ENCODE peak calls at places on chromosomes 11 and 22, in seven cellular contexts. X is upper lobe of right lung; Q is CD8-positive, alpha-beta T cell; I is testis; E is A673; F is CD4-positive, CD25-positive, alpha-beta regulatory T cell; P is tibial nerve. H is an unnamed sample.
A peak's percentile ranks its signal among the peaks of the same experiment; 100 is the strongest.

GRCh38 chr11:27907534-27907933 is 200.4 kb downstream of the KIF18A start:
- DNase-seq in X (no peak), Q (no peak), I (no peak), E (no peak), F (no peak), P (no peak), H (no peak)

GRCh38 chr11:31355817-31356216 is 13.7 kb downstream of the DCDC1 start:
- DNase-seq in X (no peak), Q (no peak), I (no peak), E (no peak), F (no peak), P (no peak), H (no peak)

GRCh38 chr11:17767301-17767885 is 32.8 kb downstream of the KCNC1 start:
- DNase-seq in X (peak; percentile 38), Q (no peak), I (no peak), E (peak; percentile 53), F (no peak), P (no peak), H (no peak)

GRCh38 chr11:131749100-131749499 is 378.7 kb downstream of the NTM start:
- DNase-seq in X (no peak), Q (no peak), I (no peak), E (peak; percentile 61), F (no peak), P (no peak), H (no peak)

GRCh38 chr11:120660024-120660565 is 148.5 kb downstream of the GRIK4 start:
- DNase-seq in X (no peak), Q (peak; percentile 20), I (peak; percentile 34), E (peak; percentile 65), F (no peak), P (no peak), H (no peak)

GRCh38 chr11:3194016-3194816 is 24.4 kb downstream of the MRGPRG start:
- DNase-seq in X (no peak), Q (no peak), I (no peak), E (no peak), F (no peak), P (no peak), H (no peak)

GRCh38 chr11:43071338-43071737 is 240.5 kb upstream of the API5 start:
- DNase-seq in X (no peak), Q (no peak), I (no peak), E (no peak), F (no peak), P (no peak), H (no peak)

GRCh38 chr11:70713988-70714665 is 315.8 kb downstream of the CTTN start:
- DNase-seq in X (peak; percentile 42), Q (no peak), I (no peak), E (no peak), F (no peak), P (no peak), H (no peak)

GRCh38 chr11:130190371-130190881 is 30.8 kb downstream of the ST14 start:
- DNase-seq in X (no peak), Q (no peak), I (no peak), E (peak; percentile 89), F (no peak), P (no peak), H (no peak)

GRCh38 chr11:88414981-88415391 is 77.5 kb upstream of the CTSC start:
- DNase-seq in X (no peak), Q (peak; percentile 18), I (no peak), E (no peak), F (no peak), P (no peak), H (no peak)

GRCh38 chr11:94305146-94305545 is 766 bp downstream of the IZUMO1R start:
- DNase-seq in X (no peak), Q (no peak), I (no peak), E (no peak), F (no peak), P (no peak), H (no peak)

GRCh38 chr11:41920374-41920773 is 460.9 kb upstream of the LRRC4C start:
- DNase-seq in X (no peak), Q (no peak), I (no peak), E (no peak), F (no peak), P (no peak), H (no peak)

GRCh38 chr11:75547617-75548054 is 14.4 kb upstream of the SERPINH1 start:
- DNase-seq in X (peak; percentile 82), Q (peak; percentile 28), I (peak; percentile 76), E (peak; percentile 65), F (no peak), P (no peak), H (peak; percentile 77)

GRCh38 chr11:34537636-34538035 is 24.0 kb upstream of the ELF5 start:
- DNase-seq in X (no peak), Q (no peak), I (no peak), E (no peak), F (no peak), P (no peak), H (no peak)

GRCh38 chr22:43270314-43270908 is 72.8 kb downstream of the SCUBE1 start:
- DNase-seq in X (no peak), Q (no peak), I (no peak), E (peak; percentile 22), F (no peak), P (no peak), H (no peak)

GRCh38 chr11:61482513-61482912 is 26.0 kb upstream of the LRRC10B start:
- DNase-seq in X (no peak), Q (no peak), I (no peak), E (peak; percentile 39), F (no peak), P (no peak), H (no peak)

GRCh38 chr11:76124905-76125566 is 81.3 kb downstream of the WNT11 start:
- DNase-seq in X (no peak), Q (no peak), I (no peak), E (peak; percentile 36), F (no peak), P (no peak), H (no peak)

GRCh38 chr11:2086239-2087040 is 52.7 kb downstream of the IGF2 start:
- DNase-seq in X (peak; percentile 53), Q (peak; percentile 3), I (no peak), E (no peak), F (no peak), P (no peak), H (no peak)

GRCh38 chr11:14288189-14288935 is 70.6 kb downstream of the RRAS2 start:
- DNase-seq in X (no peak), Q (no peak), I (no peak), E (no peak), F (no peak), P (no peak), H (no peak)

GRCh38 chr22:40216041-40216756 is 38.5 kb downstream of the TNRC6B start:
- DNase-seq in X (no peak), Q (peak; percentile 28), I (no peak), E (no peak), F (no peak), P (no peak), H (no peak)

GRCh38 chr11:27460571-27460970 is 12.0 kb downstream of the LGR4 start:
- DNase-seq in X (no peak), Q (no peak), I (no peak), E (no peak), F (no peak), P (no peak), H (no peak)

GRCh38 chr22:30094804-30095203 is 14.5 kb downstream of the HORMAD2 start:
- DNase-seq in X (no peak), Q (no peak), I (no peak), E (no peak), F (no peak), P (no peak), H (no peak)
- H3K4me3 ChIP-seq in X (no peak overlapping the region), Q (no peak overlapping the region), I (no peak overlapping the region), E (no peak overlapping the region), F (no peak overlapping the region), P (no peak overlapping the region), H (no peak overlapping the region)

GRCh38 chr11:57307666-57308270 is 17.0 kb downstream of the TNKS1BP1 start:
- DNase-seq in X (peak; percentile 37), Q (no peak), I (no peak), E (no peak), F (no peak), P (no peak), H (no peak)

GRCh38 chr11:57310091-57310490 is 14.7 kb downstream of the TNKS1BP1 start:
- DNase-seq in X (peak; percentile 60), Q (no peak), I (no peak), E (no peak), F (no peak), P (no peak), H (no peak)

GRCh38 chr11:57310630-57311086 is 14.1 kb downstream of the TNKS1BP1 start:
- DNase-seq in X (no peak), Q (no peak), I (peak; percentile 37), E (no peak), F (no peak), P (no peak), H (peak; percentile 75)

GRCh38 chr11:57308426-57309060 is 16.2 kb downstream of the TNKS1BP1 start:
- DNase-seq in X (peak; percentile 48), Q (no peak), I (no peak), E (no peak), F (no peak), P (no peak), H (no peak)

GRCh38 chr11:57309106-57310059 is 15.4 kb downstream of the TNKS1BP1 start:
- DNase-seq in X (peak; percentile 53), Q (no peak), I (no peak), E (no peak), F (no peak), P (no peak), H (no peak)
- H3K27ac ChIP-seq in X (peak overlapping the region; percentile 6), Q (no peak overlapping the region), I (peak overlapping the region; percentile 65), E (no peak overlapping the region), F (no peak overlapping the region), P (peak overlapping the region; percentile 96), H (peak overlapping the region; percentile 98)

DNA sequence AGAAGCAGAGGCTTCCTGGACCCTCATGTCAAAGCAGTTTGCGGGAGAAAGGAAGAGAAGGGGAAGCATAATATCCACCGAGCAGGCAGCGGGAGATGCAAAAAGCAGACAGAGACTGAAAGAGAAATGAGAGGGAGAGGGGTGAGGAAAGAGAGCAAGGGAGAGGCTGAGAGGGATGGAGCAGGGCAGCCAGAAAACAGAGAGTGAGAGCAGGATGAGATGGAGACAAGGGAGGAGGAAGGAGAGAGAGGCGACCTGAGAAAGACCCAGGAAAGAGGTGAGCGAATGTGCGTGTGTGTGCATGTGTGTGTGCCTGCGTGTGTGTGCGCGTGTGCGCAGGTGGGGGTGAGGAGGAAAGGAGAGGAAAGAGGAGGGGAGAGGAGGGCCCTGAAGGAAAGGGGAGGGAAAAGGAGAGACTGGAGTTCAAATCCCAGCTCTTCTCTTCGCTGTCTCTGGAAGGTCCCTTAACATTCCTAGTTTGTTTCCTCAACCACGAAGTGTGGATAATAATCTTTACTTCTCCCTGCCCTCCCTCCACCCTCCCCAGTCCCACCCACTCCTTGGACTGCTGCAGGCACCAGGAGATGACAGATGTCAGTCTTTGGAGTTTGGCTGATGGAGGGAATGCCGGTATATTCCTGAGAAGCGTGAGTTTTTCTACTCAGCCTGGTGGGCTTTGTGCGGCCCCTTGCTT is 67.9 kb downstream of the ISX start:
- DNase-seq in X (no peak), Q (no peak), I (no peak), E (no peak), F (no peak), P (no peak), H (no peak)
- H3K4me3 ChIP-seq in X (no peak overlapping the region), Q (no peak overlapping the region), I (no peak overlapping the region), E (no peak overlapping the region), F (no peak overlapping the region), P (no peak overlapping the region), H (no peak overlapping the region)

DNA sequence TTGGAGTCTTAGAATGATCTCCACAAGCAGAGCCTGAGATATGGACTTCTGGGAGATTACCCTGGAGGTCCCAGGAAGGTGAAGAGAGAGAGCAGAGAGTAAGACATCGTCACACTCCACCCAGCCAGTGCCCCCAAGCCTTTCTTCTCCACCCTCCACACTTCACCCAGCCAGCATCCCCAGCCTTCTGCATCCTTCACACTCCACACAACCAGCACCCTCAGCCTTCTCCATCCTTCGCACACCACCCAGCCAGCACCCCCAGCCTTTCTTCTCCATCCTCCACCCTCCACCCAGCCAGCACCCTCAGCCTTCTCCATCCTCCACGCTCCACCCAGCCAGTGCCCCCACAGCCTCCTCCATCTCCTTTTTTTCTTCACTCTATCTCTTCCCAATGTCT is 603.9 kb upstream of the B3GAT1 start:
- DNase-seq in X (no peak), Q (no peak), I (no peak), E (peak; percentile 35), F (no peak), P (no peak), H (no peak)
- H3K27ac ChIP-seq in X (no peak overlapping the region), Q (no peak overlapping the region), I (no peak overlapping the region), E (peak overlapping the region; percentile 11), F (no peak overlapping the region), P (no peak overlapping the region), H (no peak overlapping the region)

H was measured in adrenal gland.